ENCODE peak calls at places on chromosomes 1 and 21, in five cellular contexts. I is H9, K is IMR-90, V is neuronal stem cell, Y is trophoblast cell. X is an unnamed sample.

GRCh38 chr1:236066828-236067386 is 2.0 kb upstream of the NID1 start:
- DNase-seq in I (no peak), K (no peak), V (no peak), Y (peak; percentile 40), X (no peak)

GRCh38 chr21:25791321-25791720 is 56.5 kb downstream of the GABPA start:
- DNase-seq in I (no peak), K (no peak), V (no peak), Y (no peak), X (peak; percentile 6)

GRCh38 chr21:29989634-29990234 is 49.9 kb upstream of the GRIK1 start:
- DNase-seq in I (no peak), K (no peak), V (no peak), Y (no peak), X (no peak)

GRCh38 chr1:235601087-235601486 is 48.5 kb downstream of the GNG4 start:
- DNase-seq in I (peak; percentile 57), K (no peak), V (no peak), Y (peak; percentile 7), X (peak; percentile 41)

GRCh38 chr1:197902131-197902453 is 338 bp upstream of the C1orf53 start:
- DNase-seq in I (no peak), K (no peak), V (no peak), Y (no peak), X (no peak)

GRCh38 chr21:15203740-15204139 is 138.9 kb upstream of the NRIP1 start:
- DNase-seq in I (no peak), K (no peak), V (no peak), Y (no peak), X (peak; percentile 12)

GRCh38 chr1:195335541-195335940 is 1272.7 kb downstream of the KCNT2 start:
- DNase-seq in I (no peak), K (peak; percentile 24), V (no peak), Y (peak; percentile 81), X (peak; percentile 4)

GRCh38 chr1:60283690-60284089 is 210.1 kb upstream of the C1orf87 start:
- DNase-seq in I (no peak), K (no peak), V (no peak), Y (peak; percentile 32), X (peak; percentile 21)

GRCh38 chr1:97392701-97393100 is 528.1 kb downstream of the DPYD start:
- DNase-seq in I (no peak), K (no peak), V (no peak), Y (no peak), X (no peak)

GRCh38 chr1:73800376-73800775 is 397.6 kb downstream of the LRRIQ3 start:
- DNase-seq in I (no peak), K (no peak), V (no peak), Y (peak; percentile 82), X (no peak)

GRCh38 chr1:174364996-174365760 is 82.6 kb upstream of the GPR52 start:
- DNase-seq in I (no peak), K (no peak), V (no peak), Y (peak; percentile 26), X (no peak)

GRCh38 chr1:229380514-229381160 is 37.8 kb upstream of the CCSAP start:
- DNase-seq in I (no peak), K (no peak), V (no peak), Y (peak; percentile 15), X (no peak)

GRCh38 chr1:185719021-185719420 is 15.2 kb upstream of the HMCN1 start:
- DNase-seq in I (peak; percentile 61), K (peak; percentile 92), V (no peak), Y (no peak), X (peak; percentile 77)

GRCh38 chr1:40711465-40712404 is 20.2 kb downstream of the NFYC start:
- DNase-seq in I (no peak), K (peak; percentile 69), V (no peak), Y (peak; percentile 78), X (no peak)

GRCh38 chr21:23686737-23687136 is 1920.5 kb downstream of the MRPL39 start:
- DNase-seq in I (no peak), K (no peak), V (no peak), Y (no peak), X (no peak)

GRCh38 chr1:96698332-96698983 is 23.1 kb upstream of the PTBP2 start:
- DNase-seq in I (peak; percentile 37), K (peak; percentile 52), V (no peak), Y (no peak), X (peak; percentile 7)

GRCh38 chr1:34460193-34460592 is 283.5 kb downstream of the C1orf94 start:
- DNase-seq in I (peak; percentile 78), K (no peak), V (peak; percentile 32), Y (peak; percentile 73), X (peak; percentile 59)

GRCh38 chr1:112454316-112454715 is 54.4 kb upstream of the WNT2B start:
- DNase-seq in I (no peak), K (no peak), V (no peak), Y (peak; percentile 76), X (peak; percentile 81)

GRCh38 chr1:188872376-188872775 is 1605.3 kb downstream of the BRINP3 start:
- DNase-seq in I (no peak), K (peak; percentile 15), V (no peak), Y (no peak), X (no peak)

GRCh38 chr1:160726498-160727391 is 12.3 kb upstream of the SLAMF7 start:
- DNase-seq in I (peak; percentile 88), K (peak; percentile 55), V (peak; percentile 73), Y (peak; percentile 89), X (peak; percentile 97)

GRCh38 chr1:59455206-59455605 is 158.3 kb downstream of the FGGY start:
- DNase-seq in I (no peak), K (peak; percentile 80), V (no peak), Y (peak; percentile 26), X (no peak)

GRCh38 chr1:10614377-10615225 is 139.9 kb downstream of the PEX14 start:
- DNase-seq in I (peak; percentile 18), K (no peak), V (no peak), Y (no peak), X (no peak)

GRCh38 chr1:10615932-10616671 is 141.4 kb downstream of the PEX14 start:
- DNase-seq in I (peak; percentile 25), K (no peak), V (no peak), Y (no peak), X (no peak)

GRCh38 chr1:10613861-10614260 is 139.1 kb downstream of the PEX14 start:
- DNase-seq in I (no peak), K (no peak), V (no peak), Y (no peak), X (no peak)

GRCh38 chr1:10616696-10617095 is 141.9 kb downstream of the PEX14 start:
- DNase-seq in I (peak; percentile 16), K (no peak), V (no peak), Y (no peak), X (no peak)

DNA sequence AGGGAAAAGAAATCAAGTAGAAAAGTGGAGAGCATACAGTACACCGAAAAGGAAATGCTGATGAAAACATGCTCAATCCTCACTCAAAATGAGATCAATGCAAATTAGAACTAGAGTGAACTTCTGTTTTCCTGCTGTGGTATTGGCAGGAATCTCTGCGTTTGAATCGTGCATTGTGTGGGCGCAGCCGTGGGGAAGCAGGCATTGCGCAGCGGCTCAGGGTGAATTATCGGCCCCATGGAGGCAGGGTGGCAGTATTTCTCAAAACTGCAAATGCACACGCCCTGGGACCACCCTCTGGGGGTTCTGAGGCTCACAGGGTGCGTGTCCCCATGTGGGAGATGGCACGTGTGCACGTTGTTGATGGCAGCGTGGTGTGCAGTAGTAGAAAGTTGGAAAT is 140.6 kb downstream of the PEX14 start:
- DNase-seq in I (peak; percentile 18), K (no peak), V (no peak), Y (no peak), X (no peak)
- H3K4ac ChIP-seq in I (no peak overlapping the region), K (no peak overlapping the region), V (no peak overlapping the region), Y (no peak overlapping the region), X (no peak overlapping the region)

DNA sequence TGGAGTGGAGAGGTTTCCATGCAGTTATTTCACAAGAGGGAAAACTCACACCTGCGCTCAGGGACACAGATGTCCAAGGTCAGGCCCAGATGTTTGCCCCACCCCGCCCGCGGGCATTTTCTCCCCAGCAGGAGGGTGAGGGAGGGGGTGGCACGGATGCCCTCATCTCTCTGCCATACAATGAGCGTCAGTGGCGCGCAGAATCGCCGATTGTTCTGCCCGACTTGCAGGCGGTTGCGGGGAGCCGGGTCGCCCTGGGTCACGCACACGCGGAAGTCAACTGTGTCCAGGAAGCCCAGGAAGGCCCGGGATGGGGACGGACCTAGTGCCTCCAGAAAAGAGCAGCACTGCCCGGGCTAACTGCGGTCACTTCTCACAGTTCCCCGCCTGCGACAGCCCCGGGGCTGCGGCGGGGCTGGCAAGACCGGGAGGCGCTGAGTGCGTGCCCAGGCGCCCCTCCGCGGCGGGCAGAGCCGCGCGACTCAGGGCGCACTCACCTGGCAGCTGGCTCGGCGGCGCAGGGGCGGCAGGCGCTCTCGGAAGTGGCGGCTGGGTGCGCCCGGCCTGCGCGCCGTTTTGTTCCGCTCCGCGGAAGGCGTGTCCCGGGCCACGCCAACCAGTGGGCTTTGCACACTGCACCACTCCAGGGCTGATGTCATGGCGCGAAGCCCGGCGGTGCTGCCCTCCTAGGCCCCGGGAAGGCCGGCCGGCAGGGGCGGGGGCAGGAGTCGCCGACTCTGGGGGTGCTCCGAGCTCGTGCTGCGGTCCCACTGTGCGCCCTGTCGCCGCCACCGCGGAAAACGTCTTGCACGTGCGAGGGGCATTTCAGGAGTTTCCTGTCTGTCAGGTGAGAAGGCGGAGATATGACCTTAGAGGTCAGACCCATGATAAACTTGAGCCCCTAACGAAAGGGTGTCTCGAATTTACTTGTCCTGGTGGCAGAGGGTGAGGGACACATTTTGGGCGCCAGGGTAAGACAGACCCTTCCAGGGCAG is at the start of gene CSRP1:
- DNase-seq in I (peak; percentile 48), K (peak; percentile 87), V (no peak), Y (peak; percentile 84), X (peak; percentile 76)
- H2AK5ac ChIP-seq in I (no peak within 1 kb of the TSS), K (peak within 1 kb of the TSS; percentile 98), V (peak within 1 kb of the TSS; percentile 78), Y (peak within 1 kb of the TSS; percentile 96), X (no peak within 1 kb of the TSS)

DNA sequence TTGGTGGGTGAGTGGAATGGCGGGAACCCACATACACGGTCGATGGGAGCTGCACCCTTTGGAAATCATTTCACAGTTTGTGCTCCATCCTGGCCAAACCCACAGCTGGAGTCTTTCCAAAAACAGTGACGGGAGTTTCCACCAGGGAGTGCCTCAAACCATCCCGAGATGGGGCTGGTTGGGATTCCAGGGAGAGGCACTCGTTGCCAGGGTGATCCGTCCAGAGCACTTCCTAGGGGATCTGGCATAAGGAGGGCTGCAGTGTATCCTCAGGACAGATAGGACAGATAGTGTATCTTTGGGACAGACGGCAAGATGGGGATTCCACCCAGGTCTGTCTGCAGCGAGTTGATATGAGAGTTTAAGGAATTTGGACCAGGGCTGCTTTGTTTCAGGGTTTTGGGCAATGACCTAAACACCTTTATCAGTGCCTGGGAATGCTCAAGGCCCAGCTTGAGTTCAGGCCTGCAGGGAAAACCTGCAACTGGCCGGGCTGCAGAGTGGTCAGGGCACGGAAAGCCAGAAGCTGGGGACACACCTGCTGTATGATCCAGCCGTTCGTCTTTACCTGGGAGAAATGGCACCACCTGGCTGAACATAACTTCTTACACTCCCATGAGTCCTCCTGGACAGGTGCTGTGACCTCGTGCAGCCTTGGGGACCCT is 3.4 kb upstream of the POFUT2 start:
- DNase-seq in I (no peak), K (peak; percentile 58), V (no peak), Y (no peak), X (peak; percentile 80)
- H3K4ac ChIP-seq in I (no peak overlapping the region), K (peak overlapping the region; percentile 40), V (no peak overlapping the region), Y (no peak overlapping the region), X (no peak overlapping the region)

GRCh38 chr21:27565418-27565817 is 598.5 kb upstream of the ADAMTS5 start:
- DNase-seq in I (no peak), K (no peak), V (no peak), Y (no peak), X (no peak)

GRCh38 chr21:27564684-27565280 is 597.9 kb upstream of the ADAMTS5 start:
- DNase-seq in I (peak; percentile 38), K (peak; percentile 70), V (peak; percentile 18), Y (peak; percentile 63), X (peak; percentile 65)

GRCh38 chr21:27561116-27561515 is 594.2 kb upstream of the ADAMTS5 start:
- DNase-seq in I (no peak), K (no peak), V (no peak), Y (peak; percentile 83), X (no peak)

GRCh38 chr21:27566521-27566920 is 599.6 kb upstream of the ADAMTS5 start:
- DNase-seq in I (no peak), K (no peak), V (no peak), Y (no peak), X (no peak)

GRCh38 chr21:27562303-27562702 is 595.4 kb upstream of the ADAMTS5 start:
- DNase-seq in I (no peak), K (no peak), V (no peak), Y (no peak), X (no peak)
- H2AK5ac ChIP-seq in I (no peak overlapping the region), K (no peak overlapping the region), V (no peak overlapping the region), Y (no peak overlapping the region), X (no peak overlapping the region)